ENCODE peak calls at places on chromosomes 1 and 21, in ten cellular contexts. X is fibroblast of lung, U is kidney, G is cardiac muscle cell, T is heart right ventricle, C is Peyer's patch, I is H7, J is mucosa of descending colon, A is AG09309, M is neuronal stem cell. W is an unnamed sample.

GRCh38 chr1:8541961-8542521 is 224.1 kb downstream of the SLC45A1 start:
- DNase-seq in X (peak; percentile 75), U (no peak), G (no peak), T (no peak), C (no peak), I (no peak), J (no peak), A (no peak), M (no peak), W (no peak)

GRCh38 chr1:19179597-19180271 is 30.3 kb downstream of the UBR4 start:
- DNase-seq in X (peak; percentile 51), U (no peak), G (peak; percentile 49), T (no peak), C (no peak), I (peak; percentile 13), J (no peak), A (no peak), M (no peak), W (no peak)

GRCh38 chr21:31253684-31254083 is 90.4 kb downstream of the TIAM1 start:
- DNase-seq in X (no peak), U (no peak), G (no peak), T (no peak), C (no peak), I (no peak), J (no peak), A (no peak), M (no peak), W (no peak)

GRCh38 chr1:230392141-230392909 is 33.8 kb downstream of the PGBD5 start:
- DNase-seq in X (no peak), U (no peak), G (no peak), T (no peak), C (no peak), I (no peak), J (no peak), A (no peak), M (no peak), W (no peak)

GRCh38 chr1:12565966-12566352 is 52.1 kb downstream of the DHRS3 start:
- DNase-seq in X (no peak), U (no peak), G (peak; percentile 36), T (no peak), C (no peak), I (no peak), J (no peak), A (no peak), M (no peak), W (no peak)

GRCh38 chr1:82090104-82090503 is 289.4 kb downstream of the ADGRL2 start:
- DNase-seq in X (peak; percentile 52), U (no peak), G (no peak), T (no peak), C (no peak), I (no peak), J (no peak), A (no peak), M (no peak), W (no peak)

GRCh38 chr1:183945432-183946308 is 91.9 kb downstream of the COLGALT2 start:
- DNase-seq in X (peak; percentile 13), U (no peak), G (peak; percentile 62), T (no peak), C (no peak), I (peak; percentile 56), J (no peak), A (no peak), M (peak; percentile 69), W (peak; percentile 31)

GRCh38 chr1:163561570-163562295 is 240.0 kb downstream of the NUF2 start:
- DNase-seq in X (peak; percentile 38), U (no peak), G (peak; percentile 49), T (no peak), C (no peak), I (peak; percentile 45), J (no peak), A (no peak), M (peak; percentile 51), W (no peak)

GRCh38 chr1:193706763-193707162 is 520.4 kb upstream of the B3GALT2 start:
- DNase-seq in X (no peak), U (no peak), G (no peak), T (no peak), C (no peak), I (no peak), J (no peak), A (no peak), M (no peak), W (no peak)

GRCh38 chr1:209895709-209896108 is 42.3 kb upstream of the SYT14 start:
- DNase-seq in X (peak; percentile 14), U (no peak), G (no peak), T (no peak), C (no peak), I (no peak), J (no peak), A (peak; percentile 38), M (no peak), W (no peak)

GRCh38 chr1:215660259-215660658 is 93.2 kb downstream of the KCTD3 start:
- DNase-seq in X (no peak), U (no peak), G (no peak), T (no peak), C (no peak), I (no peak), J (no peak), A (no peak), M (no peak), W (no peak)

GRCh38 chr21:45228171-45228641 is 59.5 kb downstream of the POFUT2 start:
- DNase-seq in X (peak; percentile 97), U (no peak), G (peak; percentile 14), T (no peak), C (no peak), I (peak; percentile 10), J (no peak), A (peak; percentile 93), M (no peak), W (peak; percentile 90)

GRCh38 chr1:44807364-44808062 is 362 bp upstream of the DYNLT4 start:
- DNase-seq in X (peak; percentile 99), U (peak; percentile 99), G (peak; percentile 67), T (peak; percentile 99), C (peak; percentile 99), I (peak; percentile 86), J (peak; percentile 99), A (peak; percentile 99), M (peak; percentile 90), W (peak; percentile 98)

GRCh38 chr1:167051907-167052306 is 38.3 kb downstream of the GPA33 start:
- DNase-seq in X (no peak), U (no peak), G (no peak), T (no peak), C (no peak), I (no peak), J (no peak), A (no peak), M (no peak), W (no peak)

GRCh38 chr1:200550367-200550766 is 70.2 kb downstream of the KIF14 start:
- DNase-seq in X (no peak), U (no peak), G (no peak), T (no peak), C (no peak), I (no peak), J (no peak), A (no peak), M (no peak), W (no peak)

GRCh38 chr1:205477759-205478247 is 22.0 kb upstream of the BLACAT1 start:
- DNase-seq in X (peak; percentile 18), U (peak; percentile 92), G (no peak), T (peak; percentile 24), C (no peak), I (no peak), J (peak; percentile 79), A (peak; percentile 77), M (no peak), W (no peak)

DNA sequence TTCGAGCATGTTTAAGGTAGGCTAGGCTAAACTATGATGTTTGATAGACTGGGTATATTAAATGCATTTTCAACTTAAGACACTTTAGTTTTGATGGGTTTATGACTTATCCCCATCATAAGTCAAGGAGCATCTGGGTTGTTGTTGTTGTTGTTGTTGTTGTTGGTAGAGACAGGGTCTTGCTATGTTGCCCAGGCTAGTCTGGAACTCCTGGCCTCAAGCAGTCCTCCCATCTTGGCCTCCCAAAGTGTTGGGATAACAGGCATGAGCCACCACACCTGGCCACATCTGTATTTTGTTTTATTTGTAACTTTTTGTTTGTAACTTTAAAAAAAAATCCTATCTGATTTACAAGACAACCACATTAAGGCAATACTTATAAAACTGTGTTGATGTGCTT is 17.5 kb downstream of the DBT start:
- DNase-seq in X (no peak), U (no peak), G (no peak), T (no peak), C (no peak), I (no peak), J (no peak), A (no peak), M (no peak), W (no peak)
- H3K4me3 ChIP-seq in X (no peak overlapping the region), U (no peak overlapping the region), G (no peak overlapping the region), T (no peak overlapping the region), C (no peak overlapping the region), I (no peak overlapping the region), J (no peak overlapping the region), A (no peak overlapping the region), M (no peak overlapping the region), W (no peak overlapping the region)

GRCh38 chr1:121516279-121516967 is 331.6 kb downstream of the SRGAP2C start:
- DNase-seq in X (no peak), U (no peak), G (no peak), T (peak; percentile 8), C (peak; percentile 49), I (no peak), J (peak; percentile 53), A (peak; percentile 4), M (no peak), W (no peak)
- H3K4me3 ChIP-seq in X (no peak overlapping the region), U (no peak overlapping the region), G (no peak overlapping the region), T (no peak overlapping the region), C (no peak overlapping the region), I (no peak overlapping the region), J (no peak overlapping the region), A (no peak overlapping the region), M (no peak overlapping the region), W (no peak overlapping the region)

DNA sequence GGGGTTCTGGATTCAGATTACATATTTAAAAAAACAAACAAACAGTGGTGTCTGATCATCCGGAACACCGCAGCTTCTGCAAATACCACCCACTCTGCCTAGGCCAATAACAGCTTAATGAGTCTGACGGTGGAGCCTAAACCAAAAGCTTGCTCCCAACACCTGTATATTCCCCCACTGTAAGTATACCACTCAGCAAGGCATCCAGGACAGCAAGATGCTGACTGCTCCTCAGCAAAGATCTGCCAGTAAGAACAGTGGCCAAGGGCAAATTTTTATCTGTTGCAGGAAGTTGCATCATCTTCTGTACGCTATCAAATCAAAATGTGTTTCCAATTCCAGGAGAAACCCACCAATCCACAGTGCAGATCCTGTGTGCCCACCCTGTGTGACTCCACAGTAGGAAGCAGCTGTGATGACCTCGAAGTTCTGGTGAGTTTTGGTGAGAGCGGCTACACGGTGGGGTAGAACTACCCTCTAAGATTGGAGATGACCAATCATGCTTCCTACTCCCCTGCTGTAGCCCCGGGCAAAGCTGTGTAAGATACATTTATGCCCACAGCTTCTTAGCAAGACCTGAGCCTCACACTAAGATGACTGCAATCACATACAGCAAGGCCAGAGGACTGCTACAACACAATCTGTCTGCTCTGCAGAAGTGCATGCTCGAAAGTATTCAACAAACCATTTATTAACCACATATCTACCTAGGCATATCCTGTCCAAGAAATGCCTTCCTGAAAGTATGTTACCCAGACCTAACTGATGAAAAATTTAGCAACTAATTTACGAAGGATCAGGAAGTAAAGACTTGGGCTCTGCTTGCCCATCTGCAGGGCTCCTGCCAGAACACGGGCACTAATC is 30.5 kb downstream of the SIPA1L2 start:
- DNase-seq in X (peak; percentile 49), U (no peak), G (no peak), T (no peak), C (no peak), I (no peak), J (no peak), A (no peak), M (no peak), W (no peak)
- H3K4me3 ChIP-seq in X (no peak overlapping the region), U (no peak overlapping the region), G (no peak overlapping the region), T (no peak overlapping the region), C (no peak overlapping the region), I (no peak overlapping the region), J (no peak overlapping the region), A (no peak overlapping the region), M (no peak overlapping the region), W (no peak overlapping the region)

GRCh38 chr1:21783679-21784603 is 992 bp upstream of the USP48 start:
- DNase-seq in X (peak; percentile 76), U (peak; percentile 78), G (peak; percentile 96), T (no peak), C (no peak), I (peak; percentile 94), J (no peak), A (peak; percentile 52), M (no peak), W (no peak)
- H3K4me3 ChIP-seq in X (peak overlapping the region; percentile 76), U (peak overlapping the region; percentile 99), G (peak overlapping the region; percentile 51), T (peak overlapping the region; percentile 97), C (peak overlapping the region; percentile 94), I (peak overlapping the region; percentile 100), J (peak overlapping the region; percentile 90), A (peak overlapping the region; percentile 98), M (peak overlapping the region; percentile 90), W (peak overlapping the region; percentile 72)

W was measured in skeletal muscle cell.